ENCODE peak calls at places on chromosomes 6 and 20, in five cellular contexts. C is A549, V is H1, Y is HepG2, H is K562. D is an unnamed sample.

GRCh38 chr6:152161501-152161900 is 354.0 kb downstream of the ESR1 start:
- DNase-seq in Y (no peak), C (no peak), V (no peak), H (no peak), D (peak)

GRCh38 chr20:62286493-62287064 is 16.2 kb upstream of the ADRM1 start:
- DNase-seq in V (no peak), Y (no peak), H (no peak), C (no peak), D (no peak)

GRCh38 chr6:47741807-47742206 is 40.0 kb upstream of the OPN5 start:
- DNase-seq in H (no peak), C (peak), V (no peak), Y (no peak), D (no peak)

GRCh38 chr6:80280258-80281010 is 174.0 kb downstream of the BCKDHB start:
- DNase-seq in C (no peak), V (no peak), Y (no peak), H (peak), D (peak)

GRCh38 chr6:121897337-121897760 is 461.9 kb downstream of the GJA1 start:
- DNase-seq in H (no peak), C (no peak), V (peak), Y (no peak), D (peak)

GRCh38 chr6:75963569-75963968 is 108.9 kb downstream of the IMPG1 start:
- DNase-seq in V (no peak), C (no peak), Y (no peak), H (no peak), D (no peak)

GRCh38 chr20:32980131-32980941 is 23.9 kb downstream of the SUN5 start:
- DNase-seq in C (no peak), V (no peak), Y (peak), H (no peak), D (no peak)

GRCh38 chr6:70819715-70820114 is 137.1 kb downstream of the B3GAT2 start:
- DNase-seq in Y (no peak), V (no peak), C (no peak), H (no peak), D (peak)

GRCh38 chr6:123462141-123462540 is 174.6 kb downstream of the TRDN start:
- DNase-seq in V (no peak), H (no peak), Y (no peak), C (no peak), D (no peak)

GRCh38 chr20:46746972-46747371 is 37.5 kb downstream of the SLC2A10 start:
- DNase-seq in C (no peak), H (no peak), V (no peak), Y (no peak), D (peak)

GRCh38 chr20:53100476-53100911 is 128.3 kb downstream of the TSHZ2 start:
- DNase-seq in H (no peak), V (no peak), Y (no peak), C (no peak), D (no peak)

GRCh38 chr6:327538-328183 is 35.4 kb downstream of the DUSP22 start:
- DNase-seq in Y (no peak), V (no peak), H (no peak), C (no peak), D (peak)

GRCh38 chr6:329888-330691 is 37.8 kb downstream of the DUSP22 start:
- DNase-seq in Y (no peak), H (peak), C (no peak), V (no peak), D (peak)

GRCh38 chr6:326896-327537 is 34.7 kb downstream of the DUSP22 start:
- DNase-seq in V (no peak), Y (no peak), H (no peak), C (no peak), D (no peak)

GRCh38 chr6:328924-329323 is 36.6 kb downstream of the DUSP22 start:
- DNase-seq in H (no peak), C (no peak), Y (no peak), V (no peak), D (no peak)

GRCh38 chr6:328184-328670 is 35.9 kb downstream of the DUSP22 start:
- DNase-seq in H (no peak), V (no peak), Y (no peak), C (no peak), D (peak)
- TF ChIP-seq MAFK in H (no peak), V (no peak), Y (peak), C (no peak), D (peak)

GRCh38 chr20:1860446-1860845 is 34.8 kb upstream of the SIRPA start:
- DNase-seq in Y (no peak), C (no peak), H (no peak), V (no peak), D (peak)
- TF ChIP-seq MAFK in Y (no peak), C (no peak), H (no peak), V (no peak), D (no peak)

GRCh38 chr6:145025488-145025887 is 709.8 kb downstream of the EPM2A start:
- DNase-seq in C (no peak), V (no peak), H (no peak), Y (peak), D (no peak)

GRCh38 chr6:145031962-145032361 is 703.4 kb downstream of the EPM2A start:
- DNase-seq in H (no peak), V (no peak), Y (no peak), C (no peak), D (no peak)

GRCh38 chr6:145031001-145031400 is 704.3 kb downstream of the EPM2A start:
- DNase-seq in C (no peak), Y (no peak), H (no peak), V (no peak), D (no peak)

GRCh38 chr6:145026267-145026679 is 709.0 kb downstream of the EPM2A start:
- DNase-seq in Y (peak), H (no peak), C (no peak), V (no peak), D (no peak)

DNA sequence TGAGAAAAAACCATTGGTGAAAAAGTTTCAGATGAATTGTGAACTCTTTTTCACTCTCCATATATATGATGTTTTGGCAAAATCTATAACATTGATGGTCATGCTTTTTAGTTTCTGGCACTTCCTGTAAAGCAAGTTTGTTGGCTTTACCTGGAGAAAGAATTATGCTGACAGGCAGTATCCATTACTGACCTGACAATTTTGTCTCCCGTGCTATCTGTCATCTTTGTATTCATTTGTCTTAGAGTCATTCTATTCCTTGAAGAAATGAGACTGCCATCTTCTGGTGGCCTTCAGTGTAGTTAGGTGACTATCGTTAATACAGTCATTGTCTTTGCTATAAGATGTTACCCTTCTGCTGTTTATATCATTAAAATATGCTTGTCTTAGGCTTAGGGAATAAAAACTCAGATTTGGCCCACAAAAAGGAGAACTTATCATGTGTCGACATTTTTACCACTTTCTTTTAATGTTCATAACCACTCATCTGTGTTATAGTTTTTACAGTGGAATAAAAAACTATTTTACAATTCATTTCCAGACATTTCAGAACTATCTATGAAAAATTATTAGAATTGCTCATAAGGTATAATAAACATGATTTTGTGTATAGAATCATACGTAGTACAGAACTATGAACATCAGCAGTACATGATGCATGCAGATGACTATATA is 707.0 kb downstream of the EPM2A start:
- DNase-seq in H (peak), V (no peak), Y (peak), C (peak), D (peak)
- TF ChIP-seq MAFK in H (no peak), V (peak), Y (peak), C (peak), D (peak)

GRCh38 chr6:136791296-136792065 is 796 bp downstream of the MAP3K5 start:
- DNase-seq in H (peak), Y (no peak), C (peak), V (no peak), D (peak)
- TF ChIP-seq MAFK in H (no peak), Y (no peak), C (no peak), V (no peak), D (no peak)

DNA sequence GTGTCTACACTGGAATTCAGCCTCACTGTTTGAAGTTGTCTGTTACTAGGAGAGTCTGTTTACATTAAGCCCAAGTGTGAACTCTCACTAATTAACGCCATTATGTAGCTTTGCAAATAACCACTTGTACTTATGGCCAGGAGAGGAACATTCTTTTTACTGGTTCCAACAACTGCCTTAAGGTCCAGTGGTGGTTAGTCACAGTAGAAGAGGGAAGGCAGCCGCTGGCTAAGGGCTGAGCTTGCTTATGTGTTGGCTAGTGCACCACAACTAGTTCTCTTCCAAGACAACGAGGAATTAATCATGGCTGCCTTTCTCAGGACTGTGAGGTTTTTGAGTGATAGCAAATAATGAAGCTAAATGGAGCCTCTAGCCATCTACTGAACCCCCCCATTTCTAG is 14.9 kb upstream of the SLC22A23 start:
- DNase-seq in H (no peak), V (no peak), C (no peak), Y (no peak), D (peak)
- TF ChIP-seq MAFK in H (no peak), V (no peak), C (no peak), Y (no peak), D (no peak)

GRCh38 chr6:24489881-24490280 is 503 bp upstream of the GPLD1 start:
- DNase-seq in C (no peak), Y (peak), H (no peak), V (no peak), D (peak)

GRCh38 chr6:24489470-24489869 is at the start of gene GPLD1:
- DNase-seq in V (no peak), C (no peak), H (no peak), Y (no peak), D (no peak)

GRCh38 chr6:24494726-24495515 is at the start of gene ALDH5A1:
- DNase-seq in V (peak), Y (peak), H (peak), C (peak), D (peak)

GRCh38 chr6:24493945-24494725 is 634 bp upstream of the ALDH5A1 start:
- DNase-seq in Y (no peak), V (no peak), H (peak), C (no peak), D (no peak)

DNA sequence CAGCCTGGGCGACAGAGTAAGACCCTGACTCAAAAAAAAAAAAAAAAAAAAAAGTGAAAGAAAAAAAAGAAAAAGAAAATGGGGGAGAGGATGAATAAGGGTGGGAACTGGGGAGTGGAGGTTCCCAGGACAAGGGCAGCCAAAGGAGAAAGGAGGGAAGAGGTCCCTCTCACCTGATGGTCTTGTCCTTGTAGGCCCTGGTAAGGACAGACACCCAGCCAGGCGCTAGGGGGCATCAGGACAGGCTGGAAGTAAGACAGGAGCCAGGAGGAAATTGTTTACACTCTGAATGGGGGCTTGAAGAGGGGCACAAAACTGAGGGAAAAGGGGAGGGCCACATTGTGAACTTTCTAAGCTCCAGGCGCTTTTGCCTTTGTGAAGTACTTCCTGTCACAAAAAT is 2.3 kb upstream of the ALDH5A1 start:
- DNase-seq in H (peak), V (no peak), C (no peak), Y (peak), D (peak)
- TF ChIP-seq MAFK in H (no peak), V (no peak), C (no peak), Y (no peak), D (no peak)

DNA sequence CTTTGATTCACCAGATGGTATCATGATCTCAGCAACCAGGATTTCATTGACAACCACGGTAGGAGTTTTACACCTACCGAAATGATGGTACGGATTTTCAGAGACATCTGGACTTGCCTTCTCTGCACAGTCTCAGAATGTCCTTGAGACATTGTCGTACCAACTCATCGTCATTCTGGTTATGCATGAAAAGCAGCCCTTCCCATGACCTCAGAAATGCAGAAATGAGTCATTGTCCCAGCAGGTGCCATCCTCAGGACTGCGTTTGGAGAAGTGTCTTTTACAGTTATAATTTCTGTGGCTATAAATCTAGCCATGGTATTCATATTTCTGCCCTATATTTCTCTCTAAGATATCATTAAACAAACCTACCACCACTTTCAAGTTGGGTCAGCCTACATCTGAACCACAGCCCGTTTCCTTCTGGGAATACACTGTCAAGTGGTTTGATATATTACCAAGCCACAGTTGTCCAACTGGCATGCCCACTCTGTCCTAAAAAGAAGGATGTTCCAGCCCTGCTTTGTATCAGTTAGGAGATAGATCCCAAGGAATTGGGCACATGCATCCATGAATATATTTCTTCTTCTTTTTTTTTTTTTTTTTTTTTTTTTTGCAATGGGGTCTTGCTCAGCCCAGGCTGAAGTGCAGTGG is 7.5 kb upstream of the BFSP1 start:
- DNase-seq in Y (no peak), C (peak), V (no peak), H (no peak), D (no peak)
- TF ChIP-seq MAFK in Y (no peak), C (peak), V (no peak), H (no peak), D (no peak)

GRCh38 chr6:55825402-55826051 is 49.9 kb downstream of the BMP5 start:
- DNase-seq in Y (no peak), H (no peak), V (no peak), C (no peak), D (peak)
- TF ChIP-seq MAFK in Y (no peak), H (no peak), V (no peak), C (no peak), D (no peak)

GRCh38 chr20:57523782-57524181 is 1.2 kb downstream of the CTCFL start:
- DNase-seq in H (peak), Y (no peak), C (no peak), V (no peak), D (no peak)

GRCh38 chr20:57525328-57526053 is 551 bp upstream of the CTCFL start:
- DNase-seq in V (no peak), Y (no peak), C (no peak), H (peak), D (no peak)

GRCh38 chr20:57526067-57526884 is 1.3 kb upstream of the CTCFL start:
- DNase-seq in C (no peak), V (no peak), H (peak), Y (peak), D (no peak)

GRCh38 chr20:57522380-57522973 is 2.5 kb downstream of the CTCFL start:
- DNase-seq in C (no peak), Y (no peak), H (peak), V (no peak), D (no peak)

GRCh38 chr20:57524511-57525176 is at the start of gene CTCFL:
- DNase-seq in H (peak), V (no peak), C (no peak), Y (no peak), D (no peak)
- TF ChIP-seq MAFK in H (no peak), V (no peak), C (no peak), Y (no peak), D (no peak)

DNA sequence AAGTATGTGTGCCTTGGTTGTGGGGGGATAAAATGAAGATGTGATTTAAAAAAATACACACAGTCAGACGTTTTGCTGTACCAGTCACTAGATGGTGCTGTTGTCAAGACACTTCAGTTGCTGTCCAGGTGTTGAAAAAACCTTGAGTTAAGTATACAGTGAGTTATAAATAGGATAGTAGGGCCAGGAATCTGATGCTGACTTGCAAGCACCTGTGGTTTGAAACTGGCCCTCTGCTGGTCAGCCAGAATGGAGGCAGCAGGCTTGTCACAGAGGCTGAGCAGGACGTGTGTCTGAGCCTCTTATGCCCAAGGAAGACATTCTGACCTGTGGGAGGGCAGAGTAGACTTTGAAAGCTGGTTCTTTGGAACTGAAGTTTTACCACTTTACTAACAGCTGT is 27.8 kb downstream of the RNF8 start:
- DNase-seq in V (peak), C (peak), Y (peak), H (peak), D (peak)
- TF ChIP-seq MAFK in V (no peak), C (no peak), Y (peak), H (peak), D (no peak)

D was measured in IMR-90.